ENCODE peak calls at places on chromosomes 13 and 19, in eight cellular contexts. K, W, D, R, B, P, L and Y are unnamed samples.
A peak's percentile ranks its signal among the peaks of the same experiment; 100 is the strongest.

GRCh38 chr13:109476001-109476400 is 310.4 kb downstream of the IRS2 start:
- DNase-seq in P (no peak), D (no peak), K (no peak), W (no peak), R (no peak), L (no peak), B (no peak), Y (no peak)

GRCh38 chr19:44005968-44006367 is 3.2 kb downstream of the ZNF230 start:
- DNase-seq in K (no peak), W (peak; percentile 23), P (no peak), R (no peak), B (no peak), D (no peak), L (no peak), Y (no peak)

GRCh38 chr13:100203696-100204367 is 114.9 kb downstream of the PCCA start:
- DNase-seq in K (no peak), R (no peak), L (no peak), W (peak; percentile 78), P (no peak), D (no peak), B (no peak), Y (no peak)

GRCh38 chr13:96762876-96763275 is 231.4 kb downstream of the OXGR1 start:
- DNase-seq in W (no peak), D (no peak), L (no peak), K (no peak), P (no peak), B (no peak), R (no peak), Y (no peak)

GRCh38 chr13:98563071-98563470 is 13.8 kb downstream of the STK24 start:
- DNase-seq in B (no peak), W (no peak), R (no peak), D (no peak), L (no peak), P (no peak), K (no peak), Y (no peak)

GRCh38 chr13:46507978-46508377 is 45.0 kb upstream of the LRCH1 start:
- DNase-seq in K (no peak), P (no peak), W (no peak), L (no peak), R (no peak), D (no peak), B (no peak), Y (no peak)

GRCh38 chr19:54399189-54399588 is 16.1 kb upstream of the TTYH1 start:
- DNase-seq in B (no peak), W (no peak), K (no peak), R (no peak), D (no peak), P (no peak), L (no peak), Y (no peak)

GRCh38 chr13:94308808-94309207 is 170.7 kb downstream of the DCT start:
- DNase-seq in L (no peak), K (no peak), D (no peak), P (no peak), R (no peak), B (no peak), W (no peak), Y (no peak)

GRCh38 chr13:49371943-49372636 is 71.8 kb downstream of the CAB39L start:
- DNase-seq in K (no peak), D (no peak), W (no peak), P (no peak), L (no peak), R (no peak), B (no peak), Y (no peak)

GRCh38 chr19:16527971-16528521 is 14.2 kb downstream of the CHERP start:
- DNase-seq in P (no peak), L (no peak), D (no peak), K (no peak), B (no peak), R (no peak), W (no peak), Y (no peak)

GRCh38 chr13:93460005-93460404 is 233.4 kb downstream of the GPC6 start:
- DNase-seq in P (no peak), B (no peak), R (no peak), W (no peak), L (no peak), D (no peak), K (no peak), Y (no peak)

GRCh38 chr19:16373989-16374388 is 49.4 kb downstream of the KLF2 start:
- DNase-seq in B (no peak), R (no peak), D (no peak), W (no peak), P (no peak), K (peak; percentile 34), L (no peak), Y (no peak)

GRCh38 chr19:3665681-3666544 is 34.4 kb downstream of the PIP5K1C start:
- DNase-seq in D (no peak), W (no peak), K (peak; percentile 93), P (peak; percentile 73), B (peak; percentile 89), R (peak; percentile 53), L (peak; percentile 87), Y (no peak)

GRCh38 chr19:19329199-19329598 is 8.6 kb downstream of the MAU2 start:
- DNase-seq in K (no peak), L (no peak), B (no peak), R (no peak), D (no peak), P (no peak), W (no peak), Y (no peak)

GRCh38 chr19:14318873-14319272 is 62.4 kb upstream of the ADGRE5 start:
- DNase-seq in R (no peak), W (no peak), L (no peak), P (peak; percentile 24), B (no peak), D (peak; percentile 16), K (no peak), Y (no peak)

GRCh38 chr19:55689366-55690108 is 14.5 kb downstream of the EPN1 start:
- DNase-seq in L (no peak), D (no peak), P (no peak), B (no peak), R (no peak), W (no peak), K (peak; percentile 77), Y (no peak)

GRCh38 chr13:114131581-114132418 is 623 bp downstream of the RASA3 start:
- DNase-seq in R (no peak), K (peak; percentile 78), D (no peak), L (peak; percentile 86), W (no peak), P (no peak), B (no peak), Y (no peak)

GRCh38 chr19:24099829-24100228 is 12.8 kb downstream of the ZNF254 start:
- DNase-seq in R (no peak), L (no peak), P (no peak), K (no peak), W (peak; percentile 51), B (no peak), D (no peak), Y (no peak)

GRCh38 chr13:46736568-46736967 is 60.4 kb downstream of the ESD start:
- DNase-seq in L (no peak), P (no peak), R (no peak), K (no peak), D (no peak), B (no peak), W (no peak), Y (no peak)

GRCh38 chr13:88417801-88418200 is 746.6 kb downstream of the SLITRK5 start:
- DNase-seq in P (no peak), D (no peak), W (no peak), B (no peak), K (no peak), R (no peak), L (no peak), Y (no peak)

GRCh38 chr13:25168800-25169199 is 3.3 kb downstream of the AMER2 start:
- DNase-seq in L (no peak), D (no peak), P (no peak), K (no peak), R (no peak), W (no peak), B (no peak), Y (no peak)
- H3K27me3 ChIP-seq in L (no peaks in the 10 kb centered on the region), D (peaks cover 38% of the 10 kb centered on the region), P (peaks cover 36% of the 10 kb centered on the region), K (peaks cover 58% of the 10 kb centered on the region), R (peaks cover 16% of the 10 kb centered on the region), W (peaks cover 46% of the 10 kb centered on the region), B (peaks cover 47% of the 10 kb centered on the region), Y (peaks cover 10% of the 10 kb centered on the region)

GRCh38 chr19:49157445-49158224 is at the start of gene TRPM4:
- DNase-seq in L (peak; percentile 97), R (peak; percentile 83), K (peak; percentile 95), P (peak; percentile 98), W (peak; percentile 61), D (peak; percentile 57), B (peak; percentile 95), Y (no peak)
- H3K4me3 ChIP-seq in L (peak within 1 kb of the TSS; percentile 73), R (peak within 1 kb of the TSS; percentile 92), K (peak within 1 kb of the TSS; percentile 71), P (peak within 1 kb of the TSS; percentile 83), W (peak within 1 kb of the TSS; percentile 97), D (peak within 1 kb of the TSS; percentile 68), B (peak within 1 kb of the TSS; percentile 85), Y (peak within 1 kb of the TSS; percentile 70)

GRCh38 chr19:45972081-45972943 is 1.4 kb downstream of the NOVA2 start:
- DNase-seq in P (no peak), D (no peak), K (peak; percentile 42), B (no peak), L (no peak), W (no peak), R (no peak), Y (no peak)
- H3K27me3 ChIP-seq in P (peaks cover 48% of the 10 kb centered on the region), D (peaks cover 13% of the 10 kb centered on the region), K (peaks cover 37% of the 10 kb centered on the region), B (peaks cover 80% of the 10 kb centered on the region), L (no peaks in the 10 kb centered on the region), W (peaks cover 70% of the 10 kb centered on the region), R (no peaks in the 10 kb centered on the region), Y (no peaks in the 10 kb centered on the region)

GRCh38 chr19:4742717-4743646 is 19.3 kb upstream of the DPP9 start:
- DNase-seq in R (no peak), L (no peak), K (no peak), B (no peak), P (no peak), D (peak; percentile 62), W (no peak), Y (no peak)
- H3K4me3 ChIP-seq in R (no peak overlapping the region), L (no peak overlapping the region), K (no peak overlapping the region), B (no peak overlapping the region), P (no peak overlapping the region), D (no peak overlapping the region), W (no peak overlapping the region), Y (no peak overlapping the region)

DNA sequence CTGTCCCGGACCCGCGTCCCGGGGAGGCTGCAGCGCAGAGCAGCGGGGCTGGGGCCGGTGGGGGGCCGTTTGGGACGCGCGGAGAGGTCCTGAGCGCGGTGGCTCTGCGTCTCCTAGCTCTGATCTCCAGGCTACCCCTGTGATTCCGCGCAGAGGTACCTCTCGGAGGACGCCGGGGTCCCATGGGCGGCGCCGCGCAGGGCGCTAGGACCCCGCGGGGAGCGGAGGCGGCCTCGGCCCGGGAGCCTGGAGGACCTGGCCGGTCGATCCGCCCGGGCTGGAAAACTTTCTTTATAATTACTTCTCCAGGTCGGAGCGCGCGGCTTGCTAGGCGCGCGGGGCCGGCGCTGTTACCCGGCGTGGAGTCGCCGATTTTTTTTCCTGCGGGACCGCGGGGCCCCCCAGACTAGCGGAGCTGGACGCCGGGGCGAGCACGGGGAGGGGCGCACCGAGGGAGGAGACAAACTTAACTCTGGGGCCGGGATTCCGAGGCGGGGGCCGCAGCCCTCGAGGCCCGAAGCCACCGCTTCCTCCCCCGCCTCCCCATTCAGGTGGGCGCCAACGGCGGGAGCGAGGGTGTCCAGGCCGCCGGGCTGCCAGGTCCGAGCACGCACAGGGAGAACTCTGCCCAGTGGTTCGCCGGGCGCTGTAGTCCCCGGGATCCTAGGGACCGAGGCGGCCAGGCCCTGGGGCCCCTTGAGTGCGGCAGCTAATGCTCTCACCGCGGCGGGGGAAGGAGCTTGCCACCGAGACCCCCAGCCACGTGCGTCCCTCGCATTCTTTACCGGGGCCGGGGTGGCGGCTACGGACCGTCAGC is 848 bp upstream of the CEBPA start:
- DNase-seq in K (peak; percentile 90), D (no peak), P (no peak), R (no peak), L (peak; percentile 88), B (no peak), W (peak; percentile 41), Y (peak; percentile 92)
- H3K27me3 ChIP-seq in K (peaks cover 8% of the 10 kb centered on the region), D (peaks cover 13% of the 10 kb centered on the region), P (no peaks in the 10 kb centered on the region), R (peaks cover 14% of the 10 kb centered on the region), L (no peaks in the 10 kb centered on the region), B (no peaks in the 10 kb centered on the region), W (peaks cover 59% of the 10 kb centered on the region), Y (no peaks in the 10 kb centered on the region)